ENCODE peak calls at places on chromosomes 1 and 21, in ten cellular contexts. X is iris pigment epithelial cell; F is stimulated activated CD8-positive, alpha-beta memory T cell treated with anti-CD3 and anti-CD28 coated beads, Interleukin-4, amount 100 ng/mL, for 4 hours; O is Calu3; S is retina; G is amniotic stem cell; R is activated CD4-positive, alpha-beta T cell treated with anti-CD3 and anti-CD28 coated beads, Interleukin-2, amount 50 U/mL, for 24 hours; D is mammary epithelial cell; J is RCC 7860; N is HS-27A. P is an unnamed sample.

GRCh38 chr21:42609806-42610205 is 43.6 kb upstream of the PDE9A start:
- DNase-seq in G (no peak), S (no peak), O (no peak), F (no peak), R (no peak), D (peak), N (no peak), X (no peak), J (peak), P (no peak)

GRCh38 chr1:61093525-61094137 is 11.3 kb downstream of the NFIA start:
- DNase-seq in S (no peak), R (no peak), X (no peak), G (no peak), F (no peak), J (no peak), O (no peak), N (no peak), D (peak), P (no peak)

GRCh38 chr1:3482590-3482899 is 28.1 kb downstream of the ARHGEF16 start:
- DNase-seq in J (no peak), N (no peak), R (no peak), X (no peak), F (no peak), O (no peak), G (no peak), S (no peak), D (no peak), P (no peak)

GRCh38 chr1:83671586-83671985 is 327.3 kb downstream of the TTLL7 start:
- DNase-seq in O (no peak), J (no peak), R (no peak), F (no peak), S (no peak), G (no peak), D (no peak), N (no peak), X (no peak), P (no peak)

GRCh38 chr1:226798427-226799411 is 59.6 kb upstream of the ITPKB start:
- DNase-seq in G (no peak), J (no peak), O (no peak), N (no peak), S (no peak), R (peak), X (no peak), F (peak), D (no peak), P (no peak)

GRCh38 chr1:227903061-227903521 is 44.6 kb downstream of the WNT9A start:
- DNase-seq in J (no peak), X (no peak), S (no peak), D (no peak), N (no peak), G (no peak), F (no peak), R (no peak), O (no peak), P (no peak)

GRCh38 chr1:175555266-175555665 is 188.1 kb downstream of the TNR start:
- DNase-seq in R (no peak), D (peak), G (no peak), O (no peak), J (no peak), F (no peak), N (no peak), X (peak), S (no peak), P (peak)

GRCh38 chr1:55988963-55989452 is 590.4 kb downstream of the PLPP3 start:
- DNase-seq in D (no peak), R (no peak), O (no peak), J (no peak), N (no peak), F (no peak), X (no peak), S (no peak), G (no peak), P (no peak)

GRCh38 chr1:223547316-223548114 is 118.0 kb downstream of the CAPN8 start:
- DNase-seq in D (no peak), N (no peak), J (no peak), S (no peak), F (no peak), O (no peak), R (no peak), G (no peak), X (no peak), P (no peak)

GRCh38 chr1:46096269-46097148 is 35.9 kb downstream of the PIK3R3 start:
- DNase-seq in D (no peak), J (no peak), X (no peak), O (no peak), G (no peak), S (no peak), N (no peak), R (no peak), F (no peak), P (no peak)

GRCh38 chr1:237470712-237471310 is 419.9 kb downstream of the ZP4 start:
- DNase-seq in R (no peak), F (no peak), G (no peak), N (peak), D (peak), X (no peak), S (no peak), O (peak), J (peak), P (no peak)

GRCh38 chr21:22120616-22121266 is 1122.5 kb downstream of the NCAM2 start:
- DNase-seq in S (no peak), D (no peak), O (no peak), J (no peak), N (peak), R (no peak), X (peak), F (no peak), G (no peak), P (no peak)

GRCh38 chr1:110215621-110216020 is 5.5 kb downstream of the KCNC4 start:
- DNase-seq in O (no peak), S (no peak), N (no peak), F (no peak), R (no peak), D (no peak), X (no peak), G (no peak), J (no peak), P (no peak)

GRCh38 chr1:181216571-181216994 is 128.1 kb downstream of the IER5 start:
- DNase-seq in X (no peak), N (no peak), J (no peak), F (no peak), S (no peak), D (no peak), O (no peak), R (no peak), G (no peak), P (peak)

GRCh38 chr1:168288311-168289052 is 7.8 kb downstream of the TBX19 start:
- DNase-seq in J (no peak), G (peak), N (no peak), S (no peak), F (no peak), D (peak), O (no peak), R (no peak), X (peak), P (no peak)

GRCh38 chr1:67840449-67840848 is 7.2 kb upstream of the GNG12 start:
- DNase-seq in G (peak), S (no peak), O (no peak), X (peak), D (peak), J (peak), F (no peak), N (peak), R (no peak), P (peak)

GRCh38 chr1:88311907-88312306 is 372.2 kb upstream of the PKN2 start:
- DNase-seq in X (peak), G (no peak), D (peak), N (no peak), F (no peak), S (no peak), R (no peak), O (peak), J (no peak), P (no peak)

GRCh38 chr1:177211231-177211630 is 40.5 kb downstream of the BRINP2 start:
- DNase-seq in N (no peak), S (no peak), O (no peak), G (no peak), R (no peak), F (no peak), D (no peak), J (no peak), X (no peak), P (no peak)

GRCh38 chr1:11012260-11013159 is at the start of gene TARDBP:
- DNase-seq in D (peak), S (peak), X (peak), R (peak), F (peak), O (peak), J (peak), G (peak), N (peak), P (peak)

GRCh38 chr1:116820362-116820761 is 66.1 kb downstream of the CD2 start:
- DNase-seq in N (peak), O (peak), J (peak), S (no peak), D (peak), F (no peak), G (no peak), X (peak), R (no peak), P (peak)

GRCh38 chr1:181061891-181062777 is 26.4 kb upstream of the IER5 start:
- DNase-seq in D (no peak), N (no peak), R (no peak), S (no peak), F (no peak), J (no peak), X (no peak), O (no peak), G (no peak), P (peak)

GRCh38 chr1:22452401-22452963 is 831 bp downstream of the ZBTB40 start:
- DNase-seq in X (peak), F (no peak), N (peak), S (no peak), G (no peak), J (no peak), O (no peak), R (no peak), D (peak), P (peak)

GRCh38 chr1:89721351-89721750 is 88.4 kb downstream of the LRRC8C start:
- DNase-seq in R (peak), N (no peak), D (peak), X (peak), J (peak), O (no peak), S (no peak), F (no peak), G (no peak), P (no peak)

GRCh38 chr1:27522860-27523665 is 33.1 kb upstream of the WASF2 start:
- DNase-seq in X (no peak), R (no peak), J (no peak), D (no peak), S (peak), G (no peak), N (no peak), F (no peak), O (no peak), P (no peak)

GRCh38 chr1:111605553-111605952 is 14.0 kb upstream of the RAP1A start:
- DNase-seq in R (no peak), G (no peak), J (no peak), N (no peak), D (no peak), O (no peak), X (peak), F (no peak), S (no peak), P (no peak)

GRCh38 chr21:33668180-33668579 is 25.9 kb downstream of the ITSN1 start:
- DNase-seq in F (no peak), J (no peak), O (no peak), R (no peak), N (no peak), G (no peak), S (no peak), D (peak), X (peak), P (no peak)

GRCh38 chr1:31111290-31111951 is 45.9 kb upstream of the PUM1 start:
- DNase-seq in O (peak), F (no peak), D (peak), N (no peak), J (peak), X (peak), S (no peak), R (no peak), G (no peak), P (peak)

GRCh38 chr1:39593386-39593785 is 16.8 kb upstream of the PABPC4 start:
- DNase-seq in G (no peak), R (no peak), X (no peak), S (no peak), J (no peak), F (no peak), D (no peak), O (no peak), N (no peak), P (no peak)

GRCh38 chr1:165897326-165898303 is 70.2 kb downstream of the UCK2 start:
- DNase-seq in X (peak), N (no peak), R (no peak), G (no peak), F (no peak), J (no peak), S (no peak), D (no peak), O (no peak), P (no peak)

GRCh38 chr1:160453443-160453842 is 53.1 kb downstream of the VANGL2 start:
- DNase-seq in X (no peak), S (no peak), N (no peak), O (no peak), G (no peak), R (no peak), F (no peak), D (no peak), J (no peak), P (no peak)

GRCh38 chr1:79161077-79161476 is 154.5 kb upstream of the ADGRL4 start:
- DNase-seq in O (no peak), N (peak), D (peak), S (no peak), R (no peak), J (no peak), F (no peak), G (peak), X (peak), P (peak)

GRCh38 chr1:175169305-175170018 is 23.1 kb downstream of the KIAA0040 start:
- DNase-seq in S (no peak), F (no peak), N (no peak), O (no peak), D (peak), R (no peak), G (no peak), J (no peak), X (no peak), P (no peak)

P was measured in trophoblast cell.